ENCODE peak calls at places on chromosome 22, in four cellular contexts. One of them, this sample, is unnamed.

GRCh38 chr22:21455334-21456089 is 11.7 kb upstream of the TMEM191C start:
- DNase-seq in WTC11: peak
- DNase-seq in K562: no peak
- DNase-seq in HepG2: no peak
- DNase-seq in this sample: no peak

GRCh38 chr22:50710221-50710620 is 27.8 kb upstream of the ACR start:
- DNase-seq in WTC11: no peak
- DNase-seq in K562: no peak
- DNase-seq in HepG2: no peak
- DNase-seq in this sample: no peak

GRCh38 chr22:45638197-45638596 is 33.4 kb upstream of the ATXN10 start:
- DNase-seq in WTC11: no peak
- DNase-seq in K562: no peak
- DNase-seq in HepG2: no peak
- DNase-seq in this sample: no peak

GRCh38 chr22:17814830-17815229 is 40.6 kb upstream of the BID start:
- DNase-seq in WTC11: no peak
- DNase-seq in K562: no peak
- DNase-seq in HepG2: no peak
- DNase-seq in this sample: no peak

GRCh38 chr22:38843201-38843715 is 570 bp downstream of the NPTXR start:
- DNase-seq in WTC11: peak
- DNase-seq in K562: peak
- DNase-seq in HepG2: peak
- DNase-seq in this sample: peak

GRCh38 chr22:29071261-29072045 is 1.4 kb upstream of the KREMEN1 start:
- DNase-seq in WTC11: peak
- DNase-seq in K562: no peak
- DNase-seq in HepG2: peak
- DNase-seq in this sample: peak

GRCh38 chr22:17390087-17390486 is 20.8 kb downstream of the CECR2 start:
- DNase-seq in WTC11: no peak
- DNase-seq in K562: no peak
- DNase-seq in HepG2: no peak
- DNase-seq in this sample: no peak

GRCh38 chr22:33605686-33606085 is 314.6 kb downstream of the LARGE1 start:
- DNase-seq in WTC11: no peak
- DNase-seq in K562: no peak
- DNase-seq in HepG2: no peak
- DNase-seq in this sample: no peak

GRCh38 chr22:24133187-24133965 is 47.9 kb upstream of the SUSD2 start:
- DNase-seq in WTC11: peak
- DNase-seq in K562: no peak
- DNase-seq in HepG2: no peak
- DNase-seq in this sample: no peak

GRCh38 chr22:50403701-50404101 is 60.6 kb downstream of the PPP6R2 start:
- DNase-seq in WTC11: no peak
- DNase-seq in K562: no peak
- DNase-seq in HepG2: no peak
- DNase-seq in this sample: no peak

GRCh38 chr22:23286296-23286695 is 106.0 kb downstream of the BCR start:
- DNase-seq in WTC11: no peak
- DNase-seq in K562: no peak
- DNase-seq in HepG2: no peak
- DNase-seq in this sample: no peak

GRCh38 chr22:50169181-50169759 is 1.3 kb upstream of the PANX2 start:
- DNase-seq in WTC11: no peak
- DNase-seq in K562: no peak
- DNase-seq in HepG2: no peak
- DNase-seq in this sample: no peak

GRCh38 chr22:31612891-31613285 is 49.1 kb downstream of the PISD start:
- DNase-seq in WTC11: no peak
- DNase-seq in K562: no peak
- DNase-seq in HepG2: no peak
- DNase-seq in this sample: no peak

GRCh38 chr22:41301085-41302015 is at the start of gene ZC3H7B:
- DNase-seq in WTC11: peak
- DNase-seq in K562: peak
- DNase-seq in HepG2: peak
- DNase-seq in this sample: peak

GRCh38 chr22:23357028-23357427 is 176.7 kb downstream of the BCR start:
- DNase-seq in WTC11: no peak
- DNase-seq in K562: no peak
- DNase-seq in HepG2: no peak
- DNase-seq in this sample: no peak

GRCh38 chr22:31127181-31127772 is 4.5 kb downstream of the INPP5J start:
- DNase-seq in WTC11: peak
- DNase-seq in K562: peak
- DNase-seq in HepG2: no peak
- DNase-seq in this sample: no peak

GRCh38 chr22:23520875-23521441 is 59.1 kb downstream of the IGLL1 start:
- DNase-seq in WTC11: no peak
- DNase-seq in K562: peak
- DNase-seq in HepG2: peak
- DNase-seq in this sample: no peak

GRCh38 chr22:20204281-20204680 is 53.4 kb upstream of the CCDC188 start:
- DNase-seq in WTC11: no peak
- DNase-seq in K562: no peak
- DNase-seq in HepG2: no peak
- DNase-seq in this sample: no peak
- TF ChIP-seq ELF4 in WTC11: no peak
- TF ChIP-seq ELF4 in K562: no peak
- TF ChIP-seq ELF4 in HepG2: no peak
- TF ChIP-seq ELF4 in this sample: no peak

GRCh38 chr22:39920134-39920743 is 19.4 kb downstream of the GRAP2 start:
- DNase-seq in WTC11: no peak
- DNase-seq in K562: peak
- DNase-seq in HepG2: no peak
- DNase-seq in this sample: no peak
- TF ChIP-seq ELF4 in WTC11: no peak
- TF ChIP-seq ELF4 in K562: no peak
- TF ChIP-seq ELF4 in HepG2: no peak
- TF ChIP-seq ELF4 in this sample: no peak

GRCh38 chr22:44442186-44442465 is 55.9 kb downstream of the RTL6 start:
- DNase-seq in WTC11: no peak
- DNase-seq in K562: no peak
- DNase-seq in HepG2: no peak
- DNase-seq in this sample: no peak

GRCh38 chr22:44438481-44439131 is 59.4 kb downstream of the RTL6 start:
- DNase-seq in WTC11: no peak
- DNase-seq in K562: no peak
- DNase-seq in HepG2: no peak
- DNase-seq in this sample: no peak

GRCh38 chr22:44439356-44440223 is 58.4 kb downstream of the RTL6 start:
- DNase-seq in WTC11: no peak
- DNase-seq in K562: no peak
- DNase-seq in HepG2: no peak
- DNase-seq in this sample: no peak

GRCh38 chr22:44441401-44442185 is 56.4 kb downstream of the RTL6 start:
- DNase-seq in WTC11: no peak
- DNase-seq in K562: no peak
- DNase-seq in HepG2: no peak
- DNase-seq in this sample: no peak

GRCh38 chr22:44440224-44441160 is 57.5 kb downstream of the RTL6 start:
- DNase-seq in WTC11: no peak
- DNase-seq in K562: no peak
- DNase-seq in HepG2: no peak
- DNase-seq in this sample: no peak
- TF ChIP-seq ELF4 in WTC11: no peak
- TF ChIP-seq ELF4 in K562: no peak
- TF ChIP-seq ELF4 in HepG2: no peak
- TF ChIP-seq ELF4 in this sample: no peak

GRCh38 chr22:47084226-47084625 is 321.8 kb downstream of the TBC1D22A start:
- DNase-seq in WTC11: peak
- DNase-seq in K562: no peak
- DNase-seq in HepG2: no peak
- DNase-seq in this sample: no peak
- TF ChIP-seq ELF4 in WTC11: no peak
- TF ChIP-seq ELF4 in K562: no peak
- TF ChIP-seq ELF4 in HepG2: no peak
- TF ChIP-seq ELF4 in this sample: no peak

GRCh38 chr22:44018594-44018993 is 5.5 kb upstream of the PARVB start:
- DNase-seq in WTC11: no peak
- DNase-seq in K562: no peak
- DNase-seq in HepG2: no peak
- DNase-seq in this sample: no peak

GRCh38 chr22:44023404-44024287 is 456 bp upstream of the PARVB start:
- DNase-seq in WTC11: peak
- DNase-seq in K562: peak
- DNase-seq in HepG2: no peak
- DNase-seq in this sample: peak

GRCh38 chr22:44020981-44021380 is 3.1 kb upstream of the PARVB start:
- DNase-seq in WTC11: no peak
- DNase-seq in K562: peak
- DNase-seq in HepG2: no peak
- DNase-seq in this sample: no peak

GRCh38 chr22:44019416-44019815 is 4.7 kb upstream of the PARVB start:
- DNase-seq in WTC11: no peak
- DNase-seq in K562: no peak
- DNase-seq in HepG2: no peak
- DNase-seq in this sample: no peak

GRCh38 chr22:44019846-44020245 is 4.3 kb upstream of the PARVB start:
- DNase-seq in WTC11: no peak
- DNase-seq in K562: no peak
- DNase-seq in HepG2: no peak
- DNase-seq in this sample: no peak
- TF ChIP-seq ELF4 in WTC11: no peak
- TF ChIP-seq ELF4 in K562: no peak
- TF ChIP-seq ELF4 in HepG2: no peak
- TF ChIP-seq ELF4 in this sample: no peak

DNA sequence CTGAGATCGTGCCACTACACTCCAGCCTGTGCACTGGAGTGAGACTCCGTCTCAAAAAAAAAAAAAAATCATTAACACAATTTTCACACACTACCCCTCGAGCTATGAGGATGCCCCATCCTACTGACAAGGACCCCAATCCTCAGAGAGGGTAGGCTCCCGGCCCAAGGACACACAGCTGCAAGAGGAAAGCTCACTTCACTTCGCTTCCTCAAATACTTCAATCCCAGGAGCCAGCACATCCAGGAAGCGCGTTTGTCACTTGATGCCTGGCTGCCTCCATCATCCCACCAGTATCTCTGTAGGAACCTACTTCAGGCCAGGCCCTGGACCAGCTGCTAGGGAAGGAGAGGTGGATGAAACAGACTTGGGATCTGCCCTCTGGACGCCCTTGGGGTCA is 144.0 kb downstream of the CRYBB2 start:
- DNase-seq in WTC11: no peak
- DNase-seq in K562: no peak
- DNase-seq in HepG2: no peak
- DNase-seq in this sample: no peak
- TF ChIP-seq ELF4 in WTC11: no peak
- TF ChIP-seq ELF4 in K562: no peak
- TF ChIP-seq ELF4 in HepG2: no peak
- TF ChIP-seq ELF4 in this sample: no peak

GRCh38 chr22:42431401-42432019 is 693 bp downstream of the NFAM1 start:
- DNase-seq in WTC11: no peak
- DNase-seq in K562: no peak
- DNase-seq in HepG2: no peak
- DNase-seq in this sample: no peak
- TF ChIP-seq ELF4 in WTC11: no peak
- TF ChIP-seq ELF4 in K562: no peak
- TF ChIP-seq ELF4 in HepG2: no peak
- TF ChIP-seq ELF4 in this sample: no peak

GRCh38 chr22:27238935-27239510 is 562.5 kb downstream of the MN1 start:
- DNase-seq in WTC11: no peak
- DNase-seq in K562: peak
- DNase-seq in HepG2: no peak
- DNase-seq in this sample: no peak
- TF ChIP-seq ELF4 in WTC11: no peak
- TF ChIP-seq ELF4 in K562: no peak
- TF ChIP-seq ELF4 in HepG2: no peak
- TF ChIP-seq ELF4 in this sample: no peak

GRCh38 chr22:36540867-36541642 is 12.1 kb upstream of the EIF3D start:
- DNase-seq in WTC11: no peak
- DNase-seq in K562: no peak
- DNase-seq in HepG2: no peak
- DNase-seq in this sample: no peak
- TF ChIP-seq ELF4 in WTC11: no peak
- TF ChIP-seq ELF4 in K562: no peak
- TF ChIP-seq ELF4 in HepG2: no peak
- TF ChIP-seq ELF4 in this sample: no peak

This sample was measured in HEK293T.